ENCODE peak calls at places on chromosomes 12 and 14, in four cellular contexts. One of them, this sample, is unnamed.

GRCh38 chr14:22466520-22466919 is 122.5 kb downstream of the DAD1 start:
- DNase-seq in transverse colon: no peak
- DNase-seq in A549: no peak
- DNase-seq in Peyer's patch: no peak
- DNase-seq in this sample: no peak

GRCh38 chr14:30118992-30119640 is 191.5 kb upstream of the PRKD1 start:
- DNase-seq in Peyer's patch: no peak
- DNase-seq in A549: no peak
- DNase-seq in transverse colon: no peak
- DNase-seq in this sample: no peak

GRCh38 chr12:6200266-6201198 is at the start of gene CD9:
- DNase-seq in transverse colon: peak
- DNase-seq in A549: peak
- DNase-seq in Peyer's patch: peak
- DNase-seq in this sample: no peak

GRCh38 chr14:44791730-44792129 is 170.0 kb downstream of the KLHL28 start:
- DNase-seq in Peyer's patch: no peak
- DNase-seq in A549: no peak
- DNase-seq in transverse colon: no peak
- DNase-seq in this sample: no peak

GRCh38 chr14:28652782-28653181 is 113.8 kb upstream of the FOXG1 start:
- DNase-seq in transverse colon: no peak
- DNase-seq in A549: peak
- DNase-seq in Peyer's patch: no peak
- DNase-seq in this sample: no peak

GRCh38 chr12:116075251-116075650 is 202.2 kb downstream of the MED13L start:
- DNase-seq in A549: no peak
- DNase-seq in transverse colon: no peak
- DNase-seq in Peyer's patch: no peak
- DNase-seq in this sample: no peak

GRCh38 chr12:92603741-92604432 is 98.9 kb upstream of the PLEKHG7 start:
- DNase-seq in A549: peak
- DNase-seq in transverse colon: no peak
- DNase-seq in Peyer's patch: no peak
- DNase-seq in this sample: no peak

GRCh38 chr14:32608880-32609279 is 279.8 kb downstream of the AKAP6 start:
- DNase-seq in A549: no peak
- DNase-seq in Peyer's patch: no peak
- DNase-seq in transverse colon: no peak
- DNase-seq in this sample: no peak

GRCh38 chr12:112122823-112123690 is 2.3 kb upstream of the TRAFD1 start:
- DNase-seq in Peyer's patch: no peak
- DNase-seq in transverse colon: no peak
- DNase-seq in A549: peak
- DNase-seq in this sample: no peak

GRCh38 chr12:113700943-113701342 is 229.3 kb upstream of the LHX5 start:
- DNase-seq in transverse colon: no peak
- DNase-seq in A549: peak
- DNase-seq in Peyer's patch: no peak
- DNase-seq in this sample: no peak

GRCh38 chr14:93868165-93868564 is 59.0 kb upstream of the FAM181A start:
- DNase-seq in Peyer's patch: no peak
- DNase-seq in transverse colon: no peak
- DNase-seq in A549: no peak
- DNase-seq in this sample: no peak

GRCh38 chr12:10331642-10332239 is 24.1 kb downstream of the KLRD1 start:
- DNase-seq in transverse colon: no peak
- DNase-seq in A549: peak
- DNase-seq in Peyer's patch: no peak
- DNase-seq in this sample: no peak

GRCh38 chr14:69039287-69039628 is 60.2 kb upstream of the ACTN1 start:
- DNase-seq in transverse colon: no peak
- DNase-seq in Peyer's patch: no peak
- DNase-seq in A549: peak
- DNase-seq in this sample: no peak

GRCh38 chr12:1935700-1936378 is 17.4 kb upstream of the CACNA2D4 start:
- DNase-seq in Peyer's patch: no peak
- DNase-seq in transverse colon: no peak
- DNase-seq in A549: no peak
- DNase-seq in this sample: no peak

GRCh38 chr14:86166541-86166940 is 636.6 kb downstream of the FLRT2 start:
- DNase-seq in A549: no peak
- DNase-seq in Peyer's patch: no peak
- DNase-seq in transverse colon: no peak
- DNase-seq in this sample: no peak

GRCh38 chr14:31280871-31281220 is 73.3 kb upstream of the HECTD1 start:
- DNase-seq in A549: no peak
- DNase-seq in Peyer's patch: no peak
- DNase-seq in transverse colon: no peak
- DNase-seq in this sample: no peak

DNA sequence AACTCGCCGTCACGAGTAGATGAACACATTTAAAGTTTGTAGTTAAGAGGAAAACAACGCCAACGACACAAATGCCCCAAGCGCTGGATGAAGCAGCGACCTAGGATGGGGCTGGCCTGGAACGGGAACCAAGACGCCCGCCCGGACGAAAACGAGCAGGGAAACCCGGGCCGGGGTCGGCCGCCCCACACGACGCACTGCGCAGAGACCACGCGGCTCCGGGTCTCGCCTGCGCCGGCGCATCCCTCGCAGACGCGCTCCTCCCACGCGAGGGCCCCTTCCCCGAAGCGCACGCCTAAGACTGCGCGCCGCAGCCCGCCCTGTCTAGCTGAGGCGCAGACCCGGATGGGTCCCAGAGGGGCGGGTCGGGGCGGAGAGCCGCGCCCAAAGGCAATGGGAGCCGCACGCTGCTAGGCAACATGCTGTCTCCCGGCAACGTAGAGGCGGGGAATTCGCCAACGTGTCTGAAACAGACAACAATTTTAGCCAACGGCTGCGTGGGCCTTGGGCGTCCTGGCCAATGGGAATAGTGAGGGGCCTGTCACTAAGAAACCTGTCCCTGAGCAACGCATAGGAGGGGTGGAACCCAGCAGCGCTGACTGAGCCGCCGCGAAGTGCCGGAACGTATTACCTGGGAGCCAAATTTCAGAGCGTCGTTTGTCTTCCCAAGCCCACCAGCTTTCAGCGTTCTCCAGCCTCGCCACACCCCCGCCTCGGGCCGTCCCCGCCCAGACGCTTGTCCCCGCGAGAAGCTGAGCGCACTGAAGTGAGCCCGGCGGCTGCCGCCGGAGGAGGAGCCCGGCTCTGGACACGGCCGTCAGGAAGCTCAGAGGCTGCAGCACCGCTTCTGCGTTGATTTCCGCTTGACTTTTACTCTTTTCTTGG is 21.0 kb upstream of the CHFR start:
- DNase-seq in A549: no peak
- DNase-seq in transverse colon: peak
- DNase-seq in Peyer's patch: peak
- DNase-seq in this sample: peak
- TF ChIP-seq POLR2A in A549: no peak
- TF ChIP-seq POLR2A in transverse colon: peak
- TF ChIP-seq POLR2A in Peyer's patch: no peak
- TF ChIP-seq POLR2A in this sample: no peak

GRCh38 chr14:64208981-64209380 is 85.2 kb downstream of the ESR2 start:
- DNase-seq in Peyer's patch: no peak
- DNase-seq in transverse colon: no peak
- DNase-seq in A549: no peak
- DNase-seq in this sample: no peak

GRCh38 chr14:64210211-64210610 is 84.0 kb downstream of the ESR2 start:
- DNase-seq in transverse colon: no peak
- DNase-seq in A549: no peak
- DNase-seq in Peyer's patch: no peak
- DNase-seq in this sample: no peak

GRCh38 chr14:64212666-64213065 is 81.5 kb downstream of the ESR2 start:
- DNase-seq in Peyer's patch: no peak
- DNase-seq in transverse colon: no peak
- DNase-seq in A549: no peak
- DNase-seq in this sample: no peak

GRCh38 chr14:64209428-64210165 is 84.6 kb downstream of the ESR2 start:
- DNase-seq in A549: no peak
- DNase-seq in Peyer's patch: peak
- DNase-seq in transverse colon: peak
- DNase-seq in this sample: no peak

DNA sequence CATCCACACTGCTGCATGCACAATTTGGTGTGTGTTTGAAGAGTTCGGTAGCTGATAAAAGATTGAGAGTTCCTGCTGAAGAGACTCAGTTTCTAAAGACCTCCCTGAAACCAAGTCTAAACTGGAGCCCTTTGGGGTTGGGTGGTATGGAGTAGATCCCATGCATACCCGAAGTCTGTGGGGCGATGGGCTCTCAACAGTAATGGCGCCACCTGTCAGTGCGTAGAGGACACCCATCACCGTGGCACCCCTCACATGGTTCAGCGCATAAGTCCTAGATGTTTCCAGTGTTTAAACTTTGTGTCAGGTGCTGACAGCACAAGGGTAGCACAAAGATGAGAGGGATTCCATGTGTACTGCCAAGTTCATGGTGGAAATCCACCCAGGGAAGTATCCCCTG is 85.9 kb downstream of the ESR2 start:
- DNase-seq in transverse colon: no peak
- DNase-seq in A549: no peak
- DNase-seq in Peyer's patch: no peak
- DNase-seq in this sample: no peak
- TF ChIP-seq CTCF in transverse colon: no peak
- TF ChIP-seq CTCF in A549: no peak
- TF ChIP-seq CTCF in Peyer's patch: no peak
- TF ChIP-seq CTCF in this sample: no peak

DNA sequence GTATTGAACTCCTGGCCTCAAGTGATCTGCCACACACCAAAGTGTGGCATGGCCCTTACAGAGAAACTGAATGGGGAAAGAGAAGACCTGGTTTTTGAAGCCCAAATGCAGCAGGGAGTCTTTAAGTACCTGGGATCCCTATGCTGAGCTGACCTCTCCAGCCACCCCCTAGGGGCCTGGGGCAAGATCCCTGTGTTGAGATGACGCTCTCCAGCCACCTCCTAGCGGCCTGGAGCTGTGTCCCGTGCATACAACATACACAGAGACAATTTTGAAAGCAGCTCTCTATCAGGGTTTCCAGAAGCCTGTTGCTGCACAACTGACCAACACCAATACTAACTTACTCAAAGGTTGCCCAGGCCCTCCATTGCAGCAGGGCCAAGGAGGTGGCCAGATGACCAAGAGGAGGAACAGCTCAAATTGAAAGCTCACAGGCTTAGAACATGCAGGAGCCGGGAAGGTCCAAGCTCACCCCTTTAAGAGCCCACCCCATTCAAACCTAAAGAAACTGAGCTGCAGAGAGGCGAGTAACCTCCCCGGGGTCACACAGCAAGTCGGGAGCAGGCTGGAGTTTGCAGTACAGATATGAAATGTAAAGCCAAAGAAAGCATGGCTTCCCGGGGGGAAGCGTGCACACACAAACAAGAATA is 31.5 kb downstream of the TTC7B start:
- DNase-seq in transverse colon: no peak
- DNase-seq in A549: no peak
- DNase-seq in Peyer's patch: no peak
- DNase-seq in this sample: no peak
- TF ChIP-seq POLR2A in transverse colon: no peak
- TF ChIP-seq POLR2A in A549: no peak
- TF ChIP-seq POLR2A in Peyer's patch: no peak
- TF ChIP-seq POLR2A in this sample: no peak

DNA sequence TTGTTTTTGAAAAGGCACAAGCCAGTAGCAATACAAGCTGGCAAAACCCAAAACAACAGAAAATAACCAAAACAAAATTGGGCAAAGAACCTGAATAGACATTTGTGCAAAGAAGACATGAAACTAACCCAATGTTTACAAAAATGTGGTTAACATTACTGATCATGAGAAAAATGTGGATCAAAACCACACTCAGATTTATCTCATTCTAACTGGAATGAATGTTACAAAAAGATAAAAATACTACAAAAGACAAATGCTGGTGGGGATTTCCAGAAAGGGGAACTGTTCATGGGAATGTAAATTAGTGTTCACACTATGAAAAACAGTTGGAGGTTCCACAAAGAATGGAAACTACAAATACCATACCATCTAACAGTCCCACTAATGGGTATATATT is 26.6 kb downstream of the ASCL4 start:
- DNase-seq in A549: no peak
- DNase-seq in transverse colon: no peak
- DNase-seq in Peyer's patch: no peak
- DNase-seq in this sample: no peak
- TF ChIP-seq CTCF in A549: no peak
- TF ChIP-seq CTCF in transverse colon: no peak
- TF ChIP-seq CTCF in Peyer's patch: no peak
- TF ChIP-seq CTCF in this sample: no peak

GRCh38 chr12:56082967-56083366 is 3.0 kb downstream of the ERBB3 start:
- DNase-seq in A549: no peak
- DNase-seq in Peyer's patch: no peak
- DNase-seq in transverse colon: no peak
- DNase-seq in this sample: no peak

GRCh38 chr12:56079729-56080555 is at the start of gene ERBB3:
- DNase-seq in transverse colon: peak
- DNase-seq in Peyer's patch: peak
- DNase-seq in A549: peak
- DNase-seq in this sample: peak

GRCh38 chr12:56082382-56082781 is 2.4 kb downstream of the ERBB3 start:
- DNase-seq in transverse colon: no peak
- DNase-seq in A549: no peak
- DNase-seq in Peyer's patch: no peak
- DNase-seq in this sample: no peak

GRCh38 chr12:56080556-56081138 is 682 bp downstream of the ERBB3 start:
- DNase-seq in A549: peak
- DNase-seq in Peyer's patch: no peak
- DNase-seq in transverse colon: peak
- DNase-seq in this sample: no peak

GRCh38 chr12:56081393-56082347 is 1.7 kb downstream of the ERBB3 start:
- DNase-seq in Peyer's patch: no peak
- DNase-seq in A549: peak
- DNase-seq in transverse colon: peak
- DNase-seq in this sample: no peak
- TF ChIP-seq POLR2A in Peyer's patch: peak
- TF ChIP-seq POLR2A in A549: no peak
- TF ChIP-seq POLR2A in transverse colon: peak
- TF ChIP-seq POLR2A in this sample: no peak

GRCh38 chr14:20682127-20682434 is 2.3 kb upstream of the RNASE4 start:
- DNase-seq in A549: no peak
- DNase-seq in Peyer's patch: no peak
- DNase-seq in transverse colon: no peak
- DNase-seq in this sample: no peak

GRCh38 chr14:20683896-20684661 is at the start of gene RNASE4:
- DNase-seq in A549: peak
- DNase-seq in transverse colon: peak
- DNase-seq in Peyer's patch: peak
- DNase-seq in this sample: peak

GRCh38 chr14:20681348-20682126 is 2.8 kb upstream of the RNASE4 start:
- DNase-seq in A549: peak
- DNase-seq in Peyer's patch: peak
- DNase-seq in transverse colon: peak
- DNase-seq in this sample: peak

GRCh38 chr14:20683125-20683895 is 1.1 kb upstream of the RNASE4 start:
- DNase-seq in A549: peak
- DNase-seq in transverse colon: peak
- DNase-seq in Peyer's patch: peak
- DNase-seq in this sample: peak

GRCh38 chr14:20682435-20683124 is 1.8 kb upstream of the RNASE4 start:
- DNase-seq in transverse colon: peak
- DNase-seq in A549: peak
- DNase-seq in Peyer's patch: peak
- DNase-seq in this sample: peak
- TF ChIP-seq CTCF in transverse colon: no peak
- TF ChIP-seq CTCF in A549: no peak
- TF ChIP-seq CTCF in Peyer's patch: no peak
- TF ChIP-seq CTCF in this sample: no peak